ENCODE peak calls at places on chromosomes 16 and 17, in five cellular contexts. W, C, B, D and I are unnamed samples.

GRCh38 chr17:2369551-2370210 is 31.2 kb downstream of the MNT start:
- DNase-seq in W (no peak), C (no peak), B (no peak), D (no peak), I (no peak)

GRCh38 chr16:57593021-57593420 is 35.4 kb upstream of the ADGRG1 start:
- DNase-seq in W (no peak), C (no peak), B (no peak), D (no peak), I (no peak)

GRCh38 chr16:882256-882655 is 81.7 kb upstream of the GNG13 start:
- DNase-seq in W (no peak), C (no peak), B (no peak), D (no peak), I (no peak)

GRCh38 chr16:51012396-51012795 is 138.7 kb downstream of the SALL1 start:
- DNase-seq in W (no peak), C (no peak), B (no peak), D (no peak), I (no peak)

GRCh38 chr17:79721993-79722671 is 8.6 kb upstream of the ENPP7 start:
- DNase-seq in W (no peak), C (no peak), B (no peak), D (no peak), I (no peak)

GRCh38 chr16:77548766-77549165 is 113.9 kb upstream of the ADAMTS18 start:
- DNase-seq in W (no peak), C (no peak), B (no peak), D (no peak), I (no peak)

GRCh38 chr17:9232591-9233270 is 211.4 kb downstream of the NTN1 start:
- DNase-seq in W (no peak), C (peak), B (no peak), D (no peak), I (peak)

GRCh38 chr17:43360376-43360738 is 38.4 kb upstream of the ARL4D start:
- DNase-seq in W (no peak), C (peak), B (peak), D (peak), I (peak)

GRCh38 chr16:87443964-87444363 is 48.9 kb downstream of the ZCCHC14 start:
- DNase-seq in W (no peak), C (no peak), B (no peak), D (no peak), I (no peak)

GRCh38 chr16:10641555-10641952 is 53.2 kb downstream of the TEKT5 start:
- DNase-seq in W (no peak), C (no peak), B (no peak), D (no peak), I (no peak)

GRCh38 chr16:88866151-88866920 is at the start of gene PABPN1L:
- DNase-seq in W (no peak), C (no peak), B (no peak), D (no peak), I (no peak)

GRCh38 chr17:60748232-60748631 is 70.6 kb downstream of the BCAS3 start:
- DNase-seq in W (no peak), C (no peak), B (no peak), D (no peak), I (no peak)

GRCh38 chr16:55272787-55273186 is 51.2 kb upstream of the IRX6 start:
- DNase-seq in W (no peak), C (no peak), B (no peak), D (no peak), I (no peak)

GRCh38 chr17:76491271-76492184 is 9.7 kb downstream of the RHBDF2 start:
- DNase-seq in W (no peak), C (no peak), B (no peak), D (peak), I (peak)

GRCh38 chr16:79613009-79613408 is 12.5 kb upstream of the MAF start:
- DNase-seq in W (no peak), C (no peak), B (no peak), D (no peak), I (no peak)

GRCh38 chr16:84278968-84279367 is 15.7 kb upstream of the WFDC1 start:
- DNase-seq in W (no peak), C (no peak), B (no peak), D (no peak), I (no peak)

GRCh38 chr17:74137416-74137815 is 66.1 kb upstream of the RPL38 start:
- DNase-seq in W (no peak), C (no peak), B (no peak), D (no peak), I (no peak)

GRCh38 chr16:2466667-2467300 is 4.3 kb upstream of the NTN3 start:
- DNase-seq in W (no peak), C (no peak), B (no peak), D (no peak), I (no peak)

GRCh38 chr17:20927586-20927985 is 115.2 kb downstream of the USP22 start:
- DNase-seq in W (no peak), C (no peak), B (no peak), D (no peak), I (no peak)

GRCh38 chr16:75593825-75594820 is 27.9 kb downstream of the GABARAPL2 start:
- DNase-seq in W (no peak), C (no peak), B (no peak), D (no peak), I (no peak)

GRCh38 chr17:50352072-50352692 is 6.3 kb downstream of the XYLT2 start:
- DNase-seq in W (no peak), C (no peak), B (no peak), D (no peak), I (no peak)

GRCh38 chr17:61799812-61800484 is 63.4 kb downstream of the BRIP1 start:
- DNase-seq in W (no peak), C (peak), B (no peak), D (no peak), I (no peak)

GRCh38 chr16:87982491-87983415 is 31.5 kb downstream of the BANP start:
- DNase-seq in W (no peak), C (no peak), B (no peak), D (no peak), I (no peak)

GRCh38 chr17:76461765-76462555 is 5.4 kb upstream of the AANAT start:
- DNase-seq in W (no peak), C (no peak), B (no peak), D (no peak), I (no peak)

GRCh38 chr17:1649844-1650409 is at the start of gene RILP:
- DNase-seq in W (no peak), C (peak), B (no peak), D (peak), I (peak)

GRCh38 chr16:30458561-30459394 is 13.1 kb upstream of the SEPHS2 start:
- DNase-seq in W (no peak), C (peak), B (peak), D (peak), I (peak)

GRCh38 chr17:10743316-10744009 is 13.6 kb upstream of the TMEM220 start:
- DNase-seq in W (no peak), C (no peak), B (no peak), D (no peak), I (no peak)

GRCh38 chr17:935485-935884 is 44.1 kb downstream of the NXN start:
- DNase-seq in W (no peak), C (no peak), B (no peak), D (no peak), I (no peak)

GRCh38 chr17:78399693-78400144 is 21.3 kb downstream of the PGS1 start:
- DNase-seq in W (no peak), C (no peak), B (no peak), D (no peak), I (no peak)

GRCh38 chr16:4728676-4729075 is 5.4 kb downstream of the ANKS3 start:
- DNase-seq in W (no peak), C (no peak), B (no peak), D (no peak), I (no peak)

GRCh38 chr16:87203060-87203656 is 114.0 kb downstream of the C16orf95 start:
- DNase-seq in W (peak), C (peak), B (peak), D (peak), I (peak)

GRCh38 chr16:58020628-58021521 is 4.7 kb upstream of the MMP15 start:
- DNase-seq in W (peak), C (peak), B (peak), D (peak), I (peak)

GRCh38 chr17:69590690-69591089 is 176.2 kb downstream of the MAP2K6 start:
- DNase-seq in W (no peak), C (no peak), B (no peak), D (no peak), I (no peak)

GRCh38 chr17:76446449-76447231 is 6.3 kb downstream of the UBE2O start:
- DNase-seq in W (no peak), C (peak), B (no peak), D (peak), I (no peak)

GRCh38 chr17:81035389-81036127 is 607 bp downstream of the BAIAP2 start:
- DNase-seq in W (no peak), C (no peak), B (no peak), D (no peak), I (no peak)

GRCh38 chr16:62711797-62712196 is 675.6 kb upstream of the CDH8 start:
- DNase-seq in W (no peak), C (no peak), B (no peak), D (no peak), I (no peak)